ENCODE peak calls at places on chromosomes 3 and 15, in seven cellular contexts. D is H9, U is neuronal stem cell, C is trophoblast cell, K is mesendoderm, Q is IMR-90, X is H1. S is an unnamed sample. For H3K4me1, the result is how much of the 10 kb centered on the place peaks cover.

GRCh38 chr3:177770821-177771220 is 573.5 kb upstream of the TBL1XR1 start:
- DNase-seq in D (no peak), U (no peak), C (no peak), K (no peak), Q (peak), X (no peak), S (no peak)

GRCh38 chr15:68601206-68602197 is 22.7 kb downstream of the CORO2B start:
- DNase-seq in D (no peak), U (no peak), C (no peak), K (peak), Q (no peak), X (no peak), S (no peak)

GRCh38 chr3:63763156-63763555 is 55.9 kb upstream of the C3orf49 start:
- DNase-seq in D (no peak), U (no peak), C (no peak), K (no peak), Q (no peak), X (no peak), S (no peak)

GRCh38 chr3:124634210-124635168 is 95.8 kb upstream of the UMPS start:
- DNase-seq in D (peak), U (no peak), C (no peak), K (no peak), Q (no peak), X (no peak), S (no peak)

GRCh38 chr15:68312701-68313204 is 35.2 kb downstream of the FEM1B start:
- DNase-seq in D (peak), U (no peak), C (no peak), K (no peak), Q (peak), X (peak), S (peak)

GRCh38 chr3:11600501-11601282 is 43.0 kb downstream of the VGLL4 start:
- DNase-seq in D (peak), U (peak), C (peak), K (peak), Q (peak), X (no peak), S (peak)

GRCh38 chr3:135514064-135514455 is 451.5 kb upstream of the PPP2R3A start:
- DNase-seq in D (no peak), U (no peak), C (no peak), K (peak), Q (no peak), X (no peak), S (peak)

GRCh38 chr3:177827517-177828249 is 630.4 kb upstream of the TBL1XR1 start:
- DNase-seq in D (no peak), U (no peak), C (peak), K (no peak), Q (peak), X (no peak), S (peak)

GRCh38 chr3:75249005-75249404 is 415.1 kb upstream of the FRG2C start:
- DNase-seq in D (no peak), U (no peak), C (no peak), K (no peak), Q (no peak), X (no peak), S (no peak)

GRCh38 chr3:123586131-123586530 is 1.3 kb upstream of the HACD2 start:
- DNase-seq in D (peak), U (peak), C (peak), K (peak), Q (no peak), X (peak), S (peak)

GRCh38 chr3:45215466-45215865 is 10.6 kb downstream of the TMEM158 start:
- DNase-seq in D (no peak), U (no peak), C (no peak), K (no peak), Q (no peak), X (no peak), S (no peak)

GRCh38 chr3:134364061-134364935 is 9.9 kb downstream of the AMOTL2 start:
- DNase-seq in D (peak), U (peak), C (peak), K (peak), Q (peak), X (peak), S (peak)

GRCh38 chr15:75024102-75024636 is 779 bp downstream of the PPCDC start:
- DNase-seq in D (no peak), U (no peak), C (no peak), K (peak), Q (peak), X (no peak), S (peak)

GRCh38 chr15:52645916-52646315 is 33.3 kb downstream of the ATOSA start:
- DNase-seq in D (no peak), U (no peak), C (no peak), K (no peak), Q (no peak), X (no peak), S (no peak)

GRCh38 chr3:12948891-12949711 is 107.7 kb upstream of the RPL32 start:
- DNase-seq in D (no peak), U (no peak), C (peak), K (no peak), Q (peak), X (no peak), S (peak)

GRCh38 chr15:49707598-49707997 is 86.8 kb downstream of the DTWD1 start:
- DNase-seq in D (no peak), U (no peak), C (no peak), K (no peak), Q (no peak), X (no peak), S (no peak)
- H3K4ac ChIP-seq in D (no peak), U (no peak), C (no peak), K (no peak), Q (no peak), X (no peak), S (no peak)

GRCh38 chr15:89575656-89576416 is 567 bp downstream of the TICRR start:
- DNase-seq in D (peak), U (no peak), C (no peak), K (peak), Q (peak), X (peak), S (peak)

GRCh38 chr15:89575146-89575655 is at the start of gene TICRR:
- DNase-seq in D (peak), U (peak), C (peak), K (peak), Q (peak), X (peak), S (peak)

GRCh38 chr15:89577776-89578115 is 2.5 kb downstream of the TICRR start:
- DNase-seq in D (no peak), U (no peak), C (no peak), K (no peak), Q (no peak), X (no peak), S (no peak)

GRCh38 chr15:89578146-89578545 is 2.9 kb downstream of the TICRR start:
- DNase-seq in D (no peak), U (no peak), C (no peak), K (no peak), Q (no peak), X (no peak), S (no peak)

GRCh38 chr15:89576417-89576773 is 1.1 kb downstream of the TICRR start:
- DNase-seq in D (no peak), U (no peak), C (no peak), K (no peak), Q (peak), X (no peak), S (no peak)
- H3K4me2 ChIP-seq in D (peak), U (peak), C (peak), K (peak), Q (peak), X (peak), S (peak)

DNA sequence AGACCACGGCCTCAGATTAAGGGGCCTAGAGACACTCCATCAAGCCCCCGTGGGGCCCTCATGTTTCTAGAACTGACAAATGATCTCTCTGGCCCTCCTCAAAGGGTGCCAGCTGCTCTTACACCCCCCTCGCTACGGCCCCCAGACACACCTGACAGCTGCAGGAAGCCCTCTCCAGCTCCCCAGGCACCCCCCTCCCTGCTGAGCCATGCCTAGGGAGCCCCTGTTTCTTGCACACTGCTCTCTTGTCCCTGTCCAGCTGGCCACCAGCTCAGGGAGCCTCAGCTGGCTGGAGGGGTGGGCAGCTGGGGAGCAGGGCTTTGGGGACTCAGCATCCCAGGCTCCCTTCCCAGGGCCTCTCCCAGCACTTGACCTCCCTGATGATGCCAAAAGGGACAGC is 14.8 kb downstream of the TNK2 start:
- DNase-seq in D (no peak), U (no peak), C (no peak), K (no peak), Q (no peak), X (no peak), S (no peak)
- H3K4me1 ChIP-seq in D (under half), U (under half), C (under half), K (under half), Q (under half), X (under half), S (half or more)

DNA sequence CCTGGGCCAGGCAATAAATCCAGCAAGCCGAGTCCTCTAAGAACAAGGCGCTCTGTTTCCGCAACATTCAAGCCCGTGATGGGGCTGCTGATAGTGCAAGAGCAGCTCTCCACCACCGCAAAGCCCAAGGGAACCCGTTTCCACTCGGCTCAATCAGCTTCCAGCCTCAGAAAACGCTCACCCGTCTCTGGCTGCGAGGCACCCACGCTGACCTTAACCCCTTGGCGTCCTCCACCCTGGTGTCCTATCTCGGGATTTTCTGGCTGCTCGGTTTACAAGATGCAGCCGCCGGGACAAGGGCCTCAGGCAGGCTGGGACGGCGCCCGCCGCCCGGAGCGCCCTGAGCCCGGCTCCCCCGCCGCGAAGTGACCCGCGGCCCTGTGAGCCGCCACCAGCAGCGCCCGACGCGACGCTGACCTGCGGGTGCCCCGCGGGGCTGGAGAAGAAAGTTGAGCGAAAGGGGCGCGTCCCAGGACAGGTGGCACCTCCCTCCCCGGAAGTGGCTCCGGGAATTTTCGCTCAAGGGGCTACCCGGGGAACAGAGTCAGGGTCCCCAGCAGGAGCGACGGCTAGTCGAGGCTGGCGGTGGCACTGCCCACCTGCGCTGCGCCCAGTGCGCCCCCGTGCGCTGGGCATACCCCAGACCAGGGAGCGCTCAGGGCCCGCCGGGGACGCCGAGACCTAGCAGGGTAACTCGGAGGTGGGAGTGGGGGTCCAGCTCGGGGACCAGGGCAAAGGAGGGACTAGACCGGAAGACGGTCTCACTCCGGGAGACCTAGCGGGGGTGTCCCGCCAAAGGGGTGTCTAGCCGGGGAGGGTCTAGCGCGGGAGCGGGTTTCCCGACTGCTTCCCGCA is 18.1 kb downstream of the SPATA12 start:
- DNase-seq in D (peak), U (no peak), C (peak), K (peak), Q (peak), X (peak), S (peak)
- H3K4ac ChIP-seq in D (no peak), U (no peak), C (peak), K (no peak), Q (no peak), X (no peak), S (peak)

DNA sequence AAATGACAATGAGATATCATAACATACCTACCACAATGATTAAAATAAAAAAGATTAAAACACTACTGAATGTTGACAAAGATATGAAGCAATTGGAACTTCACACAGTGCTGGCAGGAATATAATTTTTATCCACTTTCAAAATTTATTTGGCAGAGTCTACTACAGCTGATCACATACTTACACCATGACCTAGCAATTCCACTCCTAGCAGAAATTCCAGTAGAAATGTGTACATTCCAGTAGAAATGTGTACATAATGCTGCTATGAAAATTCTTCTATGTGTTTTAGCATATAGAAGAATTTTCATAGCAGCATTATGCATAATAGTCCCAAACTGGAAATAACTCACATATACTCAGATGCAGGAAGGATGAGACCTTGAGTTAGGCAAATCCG is 43.5 kb downstream of the IFT57 start:
- DNase-seq in D (no peak), U (no peak), C (peak), K (no peak), Q (peak), X (no peak), S (no peak)
- H3K4me2 ChIP-seq in D (no peak), U (no peak), C (no peak), K (no peak), Q (peak), X (no peak), S (no peak)

GRCh38 chr3:146505496-146505895 is 36.1 kb upstream of the PLSCR2 start:
- DNase-seq in D (no peak), U (no peak), C (no peak), K (no peak), Q (no peak), X (no peak), S (peak)

GRCh38 chr3:146502887-146503458 is 33.6 kb upstream of the PLSCR2 start:
- DNase-seq in D (no peak), U (no peak), C (no peak), K (no peak), Q (peak), X (no peak), S (no peak)

GRCh38 chr3:146501752-146502151 is 32.4 kb upstream of the PLSCR2 start:
- DNase-seq in D (no peak), U (no peak), C (no peak), K (no peak), Q (no peak), X (no peak), S (no peak)

GRCh38 chr3:146504546-146505197 is 35.3 kb upstream of the PLSCR2 start:
- DNase-seq in D (peak), U (no peak), C (peak), K (peak), Q (no peak), X (no peak), S (peak)

GRCh38 chr3:146503459-146504202 is 34.3 kb upstream of the PLSCR2 start:
- DNase-seq in D (no peak), U (no peak), C (peak), K (peak), Q (peak), X (no peak), S (peak)
- H3K4me1 ChIP-seq in D (under half), U (under half), C (under half), K (under half), Q (under half), X (under half), S (under half)

GRCh38 chr3:114379266-114379665 is 85.4 kb downstream of the TIGIT start:
- DNase-seq in D (no peak), U (no peak), C (no peak), K (no peak), Q (peak), X (no peak), S (no peak)

GRCh38 chr3:114376091-114376490 is 82.3 kb downstream of the TIGIT start:
- DNase-seq in D (no peak), U (no peak), C (no peak), K (no peak), Q (no peak), X (no peak), S (no peak)

GRCh38 chr3:114376516-114376915 is 82.7 kb downstream of the TIGIT start:
- DNase-seq in D (no peak), U (no peak), C (no peak), K (no peak), Q (no peak), X (no peak), S (no peak)

GRCh38 chr3:114378760-114379159 is 84.9 kb downstream of the TIGIT start:
- DNase-seq in D (no peak), U (no peak), C (no peak), K (no peak), Q (no peak), X (no peak), S (no peak)

GRCh38 chr3:114377426-114377825 is 83.6 kb downstream of the TIGIT start:
- DNase-seq in D (no peak), U (no peak), C (no peak), K (no peak), Q (no peak), X (no peak), S (no peak)
- H3K4ac ChIP-seq in D (no peak), U (no peak), C (no peak), K (no peak), Q (no peak), X (no peak), S (no peak)